ENCODE peak calls at places on chromosomes 4 and X, in four cellular contexts. B is upper lobe of right lung, E is foreskin fibroblast, S is progenitor cell of endocrine pancreas. R is an unnamed sample.
A peak's percentile ranks its signal among the peaks of the same experiment; 100 is the strongest.

GRCh38 chrX:34350552-34350951 is 218.4 kb upstream of the FAM47A start:
- DNase-seq in B (no peak), E (no peak), S (no peak), R (no peak)

GRCh38 chr4:123640271-123640670 is 243.7 kb downstream of the SPRY1 start:
- DNase-seq in B (no peak), E (peak; percentile 55), S (no peak), R (no peak)

GRCh38 chr4:159232465-159233106 is 129.7 kb downstream of the RAPGEF2 start:
- DNase-seq in S (no peak), B (no peak), E (no peak), R (no peak)

GRCh38 chr4:177256950-177257349 is 52.7 kb upstream of the NEIL3 start:
- DNase-seq in B (no peak), S (no peak), E (no peak), R (no peak)

GRCh38 chrX:107467271-107467670 is 17.8 kb downstream of the FRMPD3 start:
- DNase-seq in E (no peak), B (no peak), S (no peak), R (no peak)

GRCh38 chrX:107894038-107894437 is 68.4 kb downstream of the MID2 start:
- DNase-seq in B (no peak), S (no peak), E (peak; percentile 62), R (peak; percentile 18)

GRCh38 chr4:137597751-137598493 is 65.6 kb upstream of the PCDH18 start:
- DNase-seq in S (no peak), B (no peak), E (no peak), R (no peak)

GRCh38 chr4:4413806-4414205 is 26.9 kb downstream of the NSG1 start:
- DNase-seq in S (no peak), E (no peak), B (no peak), R (no peak)

GRCh38 chrX:78886550-78886949 is 58.6 kb upstream of the P2RY10 start:
- DNase-seq in S (no peak), E (peak; percentile 30), B (no peak), R (no peak)

GRCh38 chrX:45992402-45993123 is 552.7 kb downstream of the ZNF674 start:
- DNase-seq in E (no peak), B (no peak), S (no peak), R (no peak)

GRCh38 chrX:130975947-130976346 is 72.9 kb upstream of the ENOX2 start:
- DNase-seq in S (peak; percentile 29), B (no peak), E (peak; percentile 54), R (peak; percentile 28)

GRCh38 chr4:175935016-175935661 is 123.1 kb upstream of the GPM6A start:
- DNase-seq in B (no peak), E (no peak), S (no peak), R (no peak)

GRCh38 chrX:133921764-133922389 is 63.5 kb downstream of the GPC3 start:
- DNase-seq in E (peak; percentile 44), B (peak; percentile 64), S (peak; percentile 24), R (peak; percentile 56)

GRCh38 chrX:53817548-53817947 is 131.0 kb upstream of the HUWE1 start:
- DNase-seq in B (no peak), S (no peak), E (no peak), R (no peak)

GRCh38 chr4:3308691-3309090 is 15.9 kb downstream of the RGS12 start:
- DNase-seq in S (no peak), B (peak; percentile 42), E (no peak), R (no peak)

GRCh38 chr4:38753021-38753806 is 29.6 kb downstream of the TLR10 start:
- DNase-seq in E (peak; percentile 99), S (peak; percentile 49), B (peak; percentile 67), R (peak; percentile 52)

GRCh38 chrX:132909643-132910042 is 48.8 kb downstream of the HS6ST2 start:
- DNase-seq in B (no peak), E (peak; percentile 3), S (no peak), R (no peak)

GRCh38 chrX:44908198-44908597 is 35.2 kb downstream of the KDM6A start:
- DNase-seq in S (no peak), E (peak; percentile 28), B (no peak), R (no peak)

GRCh38 chr4:181301735-181302380 is 941.3 kb upstream of the TENM3 start:
- DNase-seq in E (no peak), S (no peak), B (peak; percentile 66), R (peak; percentile 39)

GRCh38 chr4:111045992-111046391 is 423.1 kb upstream of the PITX2 start:
- DNase-seq in E (no peak), B (no peak), S (no peak), R (no peak)
- TF ChIP-seq CTCF in E (no peak), B (no peak), S (peak; percentile 24), R (peak; percentile 72)

GRCh38 chr4:41044165-41044564 is 170.2 kb downstream of the APBB2 start:
- DNase-seq in S (no peak), E (no peak), B (no peak), R (no peak)
- TF ChIP-seq CTCF in S (no peak), E (no peak), B (no peak), R (peak; percentile 46)

GRCh38 chrX:104309169-104309568 is 54.4 kb upstream of the ESX1 start:
- DNase-seq in E (no peak), S (no peak), B (no peak), R (no peak)
- TF ChIP-seq CTCF in E (peak; percentile 6), S (peak; percentile 6), B (no peak), R (no peak)

GRCh38 chrX:35726176-35726575 is 72.0 kb upstream of the MAGEB16 start:
- DNase-seq in S (no peak), B (no peak), E (no peak), R (no peak)
- TF ChIP-seq CTCF in S (no peak), B (peak; percentile 12), E (no peak), R (no peak)

GRCh38 chrX:43716696-43717095 is 60.6 kb downstream of the MAOA start:
- DNase-seq in S (no peak), E (no peak), B (no peak), R (no peak)
- TF ChIP-seq CTCF in S (no peak), E (no peak), B (no peak), R (no peak)

DNA sequence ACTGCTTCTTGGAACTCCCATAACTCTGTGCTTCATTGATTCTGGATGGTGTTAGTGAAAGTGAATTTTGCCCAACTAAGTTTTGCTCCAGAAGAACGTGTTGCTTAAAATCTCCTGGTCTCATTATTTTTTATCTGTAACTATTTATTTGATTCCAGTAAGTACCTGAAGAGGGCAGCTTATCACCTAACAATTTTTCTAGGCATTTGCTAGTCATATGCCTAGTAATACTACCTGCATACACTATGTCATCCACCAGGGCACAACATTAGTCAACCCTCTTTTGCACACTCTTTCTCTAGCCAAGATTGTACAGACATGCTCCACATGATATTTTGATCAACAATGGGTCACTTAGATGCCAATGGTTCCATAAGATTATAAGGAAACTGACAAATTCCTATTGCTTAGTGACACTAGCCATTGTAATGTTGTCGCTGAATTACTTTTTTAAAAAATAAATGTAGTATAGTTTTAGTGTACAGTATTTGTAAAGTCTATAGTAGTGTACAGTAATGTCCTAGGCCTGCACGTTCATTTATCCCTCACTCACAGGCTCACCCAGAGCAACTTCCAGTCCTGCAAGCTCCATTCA is 499.9 kb upstream of the AADAT start:
- DNase-seq in S (no peak), E (peak; percentile 0), B (no peak), R (no peak)
- TF ChIP-seq CTCF in S (peak; percentile 35), E (no peak), B (no peak), R (peak; percentile 61)

GRCh38 chr4:10013722-10014121 is 7.6 kb downstream of the SLC2A9 start:
- DNase-seq in S (no peak), B (peak; percentile 74), E (peak; percentile 48), R (peak; percentile 71)
- TF ChIP-seq CTCF in S (peak; percentile 58), B (peak; percentile 45), E (peak; percentile 55), R (peak; percentile 48)

GRCh38 chr4:5448286-5448685 is 260.1 kb downstream of the EVC2 start:
- DNase-seq in S (no peak), E (no peak), B (no peak), R (no peak)

GRCh38 chr4:5455003-5455585 is 253.3 kb downstream of the EVC2 start:
- DNase-seq in S (no peak), B (peak; percentile 45), E (no peak), R (no peak)

GRCh38 chr4:5452156-5452555 is 256.2 kb downstream of the EVC2 start:
- DNase-seq in B (peak; percentile 39), E (no peak), S (no peak), R (no peak)

GRCh38 chr4:5446595-5446994 is 261.8 kb downstream of the EVC2 start:
- DNase-seq in B (no peak), S (no peak), E (no peak), R (no peak)

GRCh38 chr4:5451243-5451642 is 257.1 kb downstream of the EVC2 start:
- DNase-seq in S (no peak), E (no peak), B (no peak), R (no peak)
- TF ChIP-seq CTCF in S (no peak), E (no peak), B (no peak), R (no peak)

GRCh38 chr4:67198757-67199156 is 346.5 kb downstream of the CENPC start:
- DNase-seq in E (no peak), B (no peak), S (no peak), R (peak; percentile 8)
- TF ChIP-seq CTCF in E (no peak), B (peak; percentile 15), S (peak; percentile 60), R (no peak)

R was measured in endothelial cell.